ENCODE peak calls at places on chromosomes 7 and 10, in nine cellular contexts. One of them, this sample, is unnamed.

GRCh38 chr7:12583181-12583580 is 12.7 kb downstream of the SCIN start:
- DNase-seq in HFFc6: peak
- DNase-seq in heart right ventricle: no peak
- DNase-seq in choroid plexus epithelial cell: no peak
- DNase-seq in upper lobe of right lung: no peak
- DNase-seq in fibroblast of pulmonary artery: no peak
- DNase-seq in spleen: no peak
- DNase-seq in activated B cell treated with CpG ODN at 0.5 μM for 24 hours: no peak
- DNase-seq in AG04450: no peak
- DNase-seq in this sample: no peak

GRCh38 chr10:30433286-30433778 is 652 bp upstream of the MAP3K8 start:
- DNase-seq in HFFc6: peak
- DNase-seq in heart right ventricle: peak
- DNase-seq in choroid plexus epithelial cell: peak
- DNase-seq in upper lobe of right lung: peak
- DNase-seq in fibroblast of pulmonary artery: peak
- DNase-seq in spleen: peak
- DNase-seq in activated B cell treated with CpG ODN at 0.5 μM for 24 hours: no peak
- DNase-seq in AG04450: no peak
- DNase-seq in this sample: peak

GRCh38 chr10:125982256-125982948 is 86.0 kb downstream of the FANK1 start:
- DNase-seq in HFFc6: peak
- DNase-seq in heart right ventricle: peak
- DNase-seq in choroid plexus epithelial cell: peak
- DNase-seq in upper lobe of right lung: no peak
- DNase-seq in fibroblast of pulmonary artery: peak
- DNase-seq in spleen: no peak
- DNase-seq in activated B cell treated with CpG ODN at 0.5 μM for 24 hours: peak
- DNase-seq in AG04450: peak
- DNase-seq in this sample: no peak

GRCh38 chr10:15136960-15137359 is 31.5 kb downstream of the NMT2 start:
- DNase-seq in HFFc6: no peak
- DNase-seq in heart right ventricle: no peak
- DNase-seq in choroid plexus epithelial cell: peak
- DNase-seq in upper lobe of right lung: no peak
- DNase-seq in fibroblast of pulmonary artery: peak
- DNase-seq in spleen: no peak
- DNase-seq in activated B cell treated with CpG ODN at 0.5 μM for 24 hours: no peak
- DNase-seq in AG04450: peak
- DNase-seq in this sample: no peak

GRCh38 chr10:112295853-112296830 is 12.9 kb downstream of the TECTB start:
- DNase-seq in HFFc6: peak
- DNase-seq in heart right ventricle: peak
- DNase-seq in choroid plexus epithelial cell: peak
- DNase-seq in upper lobe of right lung: no peak
- DNase-seq in fibroblast of pulmonary artery: no peak
- DNase-seq in spleen: no peak
- DNase-seq in activated B cell treated with CpG ODN at 0.5 μM for 24 hours: no peak
- DNase-seq in AG04450: no peak
- DNase-seq in this sample: peak

GRCh38 chr7:27124979-27125689 is 5.4 kb downstream of the HOXA4 start:
- DNase-seq in HFFc6: no peak
- DNase-seq in heart right ventricle: no peak
- DNase-seq in choroid plexus epithelial cell: no peak
- DNase-seq in upper lobe of right lung: no peak
- DNase-seq in fibroblast of pulmonary artery: no peak
- DNase-seq in spleen: no peak
- DNase-seq in activated B cell treated with CpG ODN at 0.5 μM for 24 hours: no peak
- DNase-seq in AG04450: no peak
- DNase-seq in this sample: no peak

GRCh38 chr10:79275431-79275851 is 71.8 kb upstream of the PPIF start:
- DNase-seq in HFFc6: peak
- DNase-seq in heart right ventricle: peak
- DNase-seq in choroid plexus epithelial cell: no peak
- DNase-seq in upper lobe of right lung: no peak
- DNase-seq in fibroblast of pulmonary artery: no peak
- DNase-seq in spleen: no peak
- DNase-seq in activated B cell treated with CpG ODN at 0.5 μM for 24 hours: no peak
- DNase-seq in AG04450: no peak
- DNase-seq in this sample: no peak

GRCh38 chr10:90424730-90425129 is 433.1 kb downstream of the HTR7 start:
- DNase-seq in HFFc6: peak
- DNase-seq in heart right ventricle: no peak
- DNase-seq in choroid plexus epithelial cell: peak
- DNase-seq in upper lobe of right lung: no peak
- DNase-seq in fibroblast of pulmonary artery: no peak
- DNase-seq in spleen: no peak
- DNase-seq in activated B cell treated with CpG ODN at 0.5 μM for 24 hours: no peak
- DNase-seq in AG04450: no peak
- DNase-seq in this sample: no peak

GRCh38 chr10:114623661-114624294 is 34.3 kb downstream of the ABLIM1 start:
- DNase-seq in HFFc6: peak
- DNase-seq in heart right ventricle: no peak
- DNase-seq in choroid plexus epithelial cell: peak
- DNase-seq in upper lobe of right lung: no peak
- DNase-seq in fibroblast of pulmonary artery: peak
- DNase-seq in spleen: no peak
- DNase-seq in activated B cell treated with CpG ODN at 0.5 μM for 24 hours: no peak
- DNase-seq in AG04450: peak
- DNase-seq in this sample: no peak

GRCh38 chr10:132848951-132849545 is 63.1 kb upstream of the NKX6-2 start:
- DNase-seq in HFFc6: no peak
- DNase-seq in heart right ventricle: no peak
- DNase-seq in choroid plexus epithelial cell: no peak
- DNase-seq in upper lobe of right lung: peak
- DNase-seq in fibroblast of pulmonary artery: no peak
- DNase-seq in spleen: peak
- DNase-seq in activated B cell treated with CpG ODN at 0.5 μM for 24 hours: no peak
- DNase-seq in AG04450: no peak
- DNase-seq in this sample: peak

GRCh38 chr7:137421389-137421788 is 77.9 kb upstream of the PTN start:
- DNase-seq in HFFc6: no peak
- DNase-seq in heart right ventricle: no peak
- DNase-seq in choroid plexus epithelial cell: no peak
- DNase-seq in upper lobe of right lung: no peak
- DNase-seq in fibroblast of pulmonary artery: peak
- DNase-seq in spleen: no peak
- DNase-seq in activated B cell treated with CpG ODN at 0.5 μM for 24 hours: no peak
- DNase-seq in AG04450: peak
- DNase-seq in this sample: no peak

GRCh38 chr10:82221750-82222149 is 346.8 kb downstream of the NRG3 start:
- DNase-seq in HFFc6: no peak
- DNase-seq in heart right ventricle: no peak
- DNase-seq in choroid plexus epithelial cell: no peak
- DNase-seq in upper lobe of right lung: no peak
- DNase-seq in fibroblast of pulmonary artery: no peak
- DNase-seq in spleen: no peak
- DNase-seq in activated B cell treated with CpG ODN at 0.5 μM for 24 hours: no peak
- DNase-seq in AG04450: no peak
- DNase-seq in this sample: no peak

GRCh38 chr7:131188367-131189339 is 139.0 kb upstream of the MKLN1 start:
- DNase-seq in HFFc6: peak
- DNase-seq in heart right ventricle: no peak
- DNase-seq in choroid plexus epithelial cell: peak
- DNase-seq in upper lobe of right lung: no peak
- DNase-seq in fibroblast of pulmonary artery: peak
- DNase-seq in spleen: no peak
- DNase-seq in activated B cell treated with CpG ODN at 0.5 μM for 24 hours: no peak
- DNase-seq in AG04450: peak
- DNase-seq in this sample: peak

GRCh38 chr10:13788701-13789447 is 202.1 kb downstream of the PRPF18 start:
- DNase-seq in HFFc6: peak
- DNase-seq in heart right ventricle: peak
- DNase-seq in choroid plexus epithelial cell: peak
- DNase-seq in upper lobe of right lung: no peak
- DNase-seq in fibroblast of pulmonary artery: peak
- DNase-seq in spleen: no peak
- DNase-seq in activated B cell treated with CpG ODN at 0.5 μM for 24 hours: no peak
- DNase-seq in AG04450: no peak
- DNase-seq in this sample: peak

GRCh38 chr10:1706711-1707110 is 30.6 kb downstream of the ADARB2 start:
- DNase-seq in HFFc6: no peak
- DNase-seq in heart right ventricle: no peak
- DNase-seq in choroid plexus epithelial cell: no peak
- DNase-seq in upper lobe of right lung: no peak
- DNase-seq in fibroblast of pulmonary artery: no peak
- DNase-seq in spleen: no peak
- DNase-seq in activated B cell treated with CpG ODN at 0.5 μM for 24 hours: no peak
- DNase-seq in AG04450: no peak
- DNase-seq in this sample: no peak

GRCh38 chr10:34644245-34644644 is 170.9 kb downstream of the PARD3 start:
- DNase-seq in HFFc6: no peak
- DNase-seq in heart right ventricle: no peak
- DNase-seq in choroid plexus epithelial cell: no peak
- DNase-seq in upper lobe of right lung: no peak
- DNase-seq in fibroblast of pulmonary artery: no peak
- DNase-seq in spleen: no peak
- DNase-seq in activated B cell treated with CpG ODN at 0.5 μM for 24 hours: no peak
- DNase-seq in AG04450: no peak
- DNase-seq in this sample: no peak

GRCh38 chr7:94050046-94050445 is 45.9 kb upstream of the BET1 start:
- DNase-seq in HFFc6: no peak
- DNase-seq in heart right ventricle: no peak
- DNase-seq in choroid plexus epithelial cell: no peak
- DNase-seq in upper lobe of right lung: no peak
- DNase-seq in fibroblast of pulmonary artery: no peak
- DNase-seq in spleen: peak
- DNase-seq in activated B cell treated with CpG ODN at 0.5 μM for 24 hours: peak
- DNase-seq in AG04450: no peak
- DNase-seq in this sample: no peak

GRCh38 chr10:104434601-104435000 is 81.0 kb downstream of the CFAP58 start:
- DNase-seq in HFFc6: no peak
- DNase-seq in heart right ventricle: no peak
- DNase-seq in choroid plexus epithelial cell: no peak
- DNase-seq in upper lobe of right lung: no peak
- DNase-seq in fibroblast of pulmonary artery: no peak
- DNase-seq in spleen: no peak
- DNase-seq in activated B cell treated with CpG ODN at 0.5 μM for 24 hours: no peak
- DNase-seq in AG04450: no peak
- DNase-seq in this sample: no peak

GRCh38 chr10:92419740-92420553 is 129.0 kb downstream of the MARCHF5 start:
- DNase-seq in HFFc6: no peak
- DNase-seq in heart right ventricle: peak
- DNase-seq in choroid plexus epithelial cell: peak
- DNase-seq in upper lobe of right lung: peak
- DNase-seq in fibroblast of pulmonary artery: peak
- DNase-seq in spleen: peak
- DNase-seq in activated B cell treated with CpG ODN at 0.5 μM for 24 hours: no peak
- DNase-seq in AG04450: no peak
- DNase-seq in this sample: peak

GRCh38 chr7:23158546-23158945 is 23.3 kb upstream of the NUP42 start:
- DNase-seq in HFFc6: no peak
- DNase-seq in heart right ventricle: no peak
- DNase-seq in choroid plexus epithelial cell: no peak
- DNase-seq in upper lobe of right lung: no peak
- DNase-seq in fibroblast of pulmonary artery: no peak
- DNase-seq in spleen: no peak
- DNase-seq in activated B cell treated with CpG ODN at 0.5 μM for 24 hours: no peak
- DNase-seq in AG04450: no peak
- DNase-seq in this sample: no peak
- TF ChIP-seq CTCF in HFFc6: no peak
- TF ChIP-seq CTCF in heart right ventricle: no peak
- TF ChIP-seq CTCF in choroid plexus epithelial cell: no peak
- TF ChIP-seq CTCF in upper lobe of right lung: no peak
- TF ChIP-seq CTCF in fibroblast of pulmonary artery: no peak
- TF ChIP-seq CTCF in spleen: no peak
- TF ChIP-seq CTCF in activated B cell treated with CpG ODN at 0.5 μM for 24 hours: no peak
- TF ChIP-seq CTCF in AG04450: no peak
- TF ChIP-seq CTCF in this sample: no peak

GRCh38 chr7:90461216-90461615 is 8.2 kb upstream of the PTTG1IP2 start:
- DNase-seq in HFFc6: no peak
- DNase-seq in heart right ventricle: no peak
- DNase-seq in choroid plexus epithelial cell: no peak
- DNase-seq in upper lobe of right lung: no peak
- DNase-seq in fibroblast of pulmonary artery: peak
- DNase-seq in spleen: no peak
- DNase-seq in activated B cell treated with CpG ODN at 0.5 μM for 24 hours: no peak
- DNase-seq in AG04450: no peak
- DNase-seq in this sample: no peak

GRCh38 chr7:90455163-90456030 is 14.0 kb upstream of the PTTG1IP2 start:
- DNase-seq in HFFc6: peak
- DNase-seq in heart right ventricle: peak
- DNase-seq in choroid plexus epithelial cell: peak
- DNase-seq in upper lobe of right lung: no peak
- DNase-seq in fibroblast of pulmonary artery: peak
- DNase-seq in spleen: no peak
- DNase-seq in activated B cell treated with CpG ODN at 0.5 μM for 24 hours: no peak
- DNase-seq in AG04450: peak
- DNase-seq in this sample: no peak

GRCh38 chr7:90453931-90454330 is 15.5 kb upstream of the PTTG1IP2 start:
- DNase-seq in HFFc6: no peak
- DNase-seq in heart right ventricle: no peak
- DNase-seq in choroid plexus epithelial cell: no peak
- DNase-seq in upper lobe of right lung: no peak
- DNase-seq in fibroblast of pulmonary artery: no peak
- DNase-seq in spleen: no peak
- DNase-seq in activated B cell treated with CpG ODN at 0.5 μM for 24 hours: no peak
- DNase-seq in AG04450: no peak
- DNase-seq in this sample: no peak

GRCh38 chr7:90458104-90458503 is 11.3 kb upstream of the PTTG1IP2 start:
- DNase-seq in HFFc6: no peak
- DNase-seq in heart right ventricle: no peak
- DNase-seq in choroid plexus epithelial cell: no peak
- DNase-seq in upper lobe of right lung: no peak
- DNase-seq in fibroblast of pulmonary artery: no peak
- DNase-seq in spleen: no peak
- DNase-seq in activated B cell treated with CpG ODN at 0.5 μM for 24 hours: no peak
- DNase-seq in AG04450: no peak
- DNase-seq in this sample: no peak

GRCh38 chr7:90459888-90460287 is 9.6 kb upstream of the PTTG1IP2 start:
- DNase-seq in HFFc6: no peak
- DNase-seq in heart right ventricle: no peak
- DNase-seq in choroid plexus epithelial cell: no peak
- DNase-seq in upper lobe of right lung: no peak
- DNase-seq in fibroblast of pulmonary artery: peak
- DNase-seq in spleen: no peak
- DNase-seq in activated B cell treated with CpG ODN at 0.5 μM for 24 hours: no peak
- DNase-seq in AG04450: no peak
- DNase-seq in this sample: no peak
- TF ChIP-seq CTCF in HFFc6: no peak
- TF ChIP-seq CTCF in heart right ventricle: no peak
- TF ChIP-seq CTCF in choroid plexus epithelial cell: peak
- TF ChIP-seq CTCF in upper lobe of right lung: no peak
- TF ChIP-seq CTCF in fibroblast of pulmonary artery: peak
- TF ChIP-seq CTCF in spleen: no peak
- TF ChIP-seq CTCF in activated B cell treated with CpG ODN at 0.5 μM for 24 hours: no peak
- TF ChIP-seq CTCF in AG04450: peak
- TF ChIP-seq CTCF in this sample: no peak

GRCh38 chr7:20172736-20173334 is 44.3 kb downstream of the MACC1 start:
- DNase-seq in HFFc6: peak
- DNase-seq in heart right ventricle: no peak
- DNase-seq in choroid plexus epithelial cell: peak
- DNase-seq in upper lobe of right lung: peak
- DNase-seq in fibroblast of pulmonary artery: peak
- DNase-seq in spleen: no peak
- DNase-seq in activated B cell treated with CpG ODN at 0.5 μM for 24 hours: peak
- DNase-seq in AG04450: no peak
- DNase-seq in this sample: no peak
- TF ChIP-seq CTCF in HFFc6: peak
- TF ChIP-seq CTCF in heart right ventricle: peak
- TF ChIP-seq CTCF in choroid plexus epithelial cell: peak
- TF ChIP-seq CTCF in upper lobe of right lung: peak
- TF ChIP-seq CTCF in fibroblast of pulmonary artery: peak
- TF ChIP-seq CTCF in spleen: no peak
- TF ChIP-seq CTCF in activated B cell treated with CpG ODN at 0.5 μM for 24 hours: no peak
- TF ChIP-seq CTCF in AG04450: peak
- TF ChIP-seq CTCF in this sample: no peak

GRCh38 chr7:100629117-100629711 is 12.1 kb downstream of the TFR2 start:
- DNase-seq in HFFc6: no peak
- DNase-seq in heart right ventricle: no peak
- DNase-seq in choroid plexus epithelial cell: peak
- DNase-seq in upper lobe of right lung: no peak
- DNase-seq in fibroblast of pulmonary artery: peak
- DNase-seq in spleen: no peak
- DNase-seq in activated B cell treated with CpG ODN at 0.5 μM for 24 hours: no peak
- DNase-seq in AG04450: no peak
- DNase-seq in this sample: no peak
- TF ChIP-seq CTCF in HFFc6: peak
- TF ChIP-seq CTCF in heart right ventricle: no peak
- TF ChIP-seq CTCF in choroid plexus epithelial cell: peak
- TF ChIP-seq CTCF in upper lobe of right lung: peak
- TF ChIP-seq CTCF in fibroblast of pulmonary artery: peak
- TF ChIP-seq CTCF in spleen: no peak
- TF ChIP-seq CTCF in activated B cell treated with CpG ODN at 0.5 μM for 24 hours: no peak
- TF ChIP-seq CTCF in AG04450: peak
- TF ChIP-seq CTCF in this sample: no peak

This sample was measured in left lung.